ENCODE peak calls at places on chromosomes 6 and 20, in four cellular contexts. J is H54; O is activated CD4-positive, alpha-beta T cell treated with anti-CD3 and anti-CD28 coated beads for 4 hours; R is tibial artery. V is an unnamed sample.

GRCh38 chr20:47680804-47681529 is 104.3 kb downstream of the SULF2 start:
- DNase-seq in J (no peak), O (no peak), R (no peak), V (no peak)

GRCh38 chr6:148851683-148852556 is 105.1 kb downstream of the UST start:
- DNase-seq in J (no peak), O (no peak), R (no peak), V (no peak)

GRCh38 chr6:113361014-113361645 is 496.0 kb upstream of the MARCKS start:
- DNase-seq in J (no peak), O (no peak), R (no peak), V (no peak)

GRCh38 chr6:135299256-135299655 is 118.1 kb downstream of the MYB start:
- DNase-seq in J (peak; percentile 25), O (no peak), R (no peak), V (peak; percentile 10)

GRCh38 chr6:150667977-150668716 is 68.5 kb downstream of the PLEKHG1 start:
- DNase-seq in J (no peak), O (no peak), R (peak; percentile 96), V (no peak)

GRCh38 chr20:50285376-50286173 is 94.9 kb downstream of the CEBPB start:
- DNase-seq in J (no peak), O (no peak), R (peak; percentile 66), V (no peak)

GRCh38 chr20:57195023-57195758 is 71.2 kb downstream of the BMP7 start:
- DNase-seq in J (no peak), O (no peak), R (no peak), V (peak; percentile 98)

GRCh38 chr6:37624121-37624520 is 73.6 kb downstream of the MDGA1 start:
- DNase-seq in J (peak; percentile 40), O (no peak), R (no peak), V (no peak)

GRCh38 chr6:7881765-7882500 is 28.7 kb downstream of the TXNDC5 start:
- DNase-seq in J (no peak), O (no peak), R (no peak), V (no peak)

GRCh38 chr20:34516874-34517542 is 786 bp downstream of the DYNLRB1 start:
- DNase-seq in J (no peak), O (no peak), R (peak; percentile 28), V (peak; percentile 43)

GRCh38 chr6:31834367-31834703 is 6.8 kb downstream of the HSPA1B start:
- DNase-seq in J (peak; percentile 78), O (no peak), R (peak; percentile 86), V (peak; percentile 83)

GRCh38 chr6:88124925-88125557 is 41.1 kb downstream of the CNR1 start:
- DNase-seq in J (no peak), O (no peak), R (no peak), V (no peak)

GRCh38 chr6:93021235-93021909 is 398.0 kb downstream of the EPHA7 start:
- DNase-seq in J (no peak), O (no peak), R (no peak), V (no peak)

GRCh38 chr6:135703621-135704020 is 147.9 kb upstream of the PDE7B start:
- DNase-seq in J (no peak), O (no peak), R (no peak), V (no peak)

GRCh38 chr20:59603727-59604608 is at the start of gene PHACTR3:
- DNase-seq in J (no peak), O (no peak), R (no peak), V (no peak)

GRCh38 chr6:109313139-109313538 is 69.1 kb downstream of the CD164 start:
- DNase-seq in J (no peak), O (no peak), R (no peak), V (no peak)

GRCh38 chr20:20969701-20970100 is 136.5 kb downstream of the LINC00237 start:
- DNase-seq in J (no peak), O (no peak), R (no peak), V (no peak)

GRCh38 chr6:163255265-163255664 is 159.3 kb upstream of the QKI start:
- DNase-seq in J (no peak), O (no peak), R (no peak), V (no peak)

GRCh38 chr6:4478098-4478497 is 298.1 kb upstream of the CDYL start:
- DNase-seq in J (no peak), O (no peak), R (no peak), V (no peak)

GRCh38 chr20:52056203-52057062 is 135.1 kb downstream of the ZFP64 start:
- DNase-seq in J (peak; percentile 39), O (no peak), R (no peak), V (peak; percentile 83)

GRCh38 chr20:12171927-12172581 is 254.4 kb downstream of the BTBD3 start:
- DNase-seq in J (no peak), O (no peak), R (no peak), V (peak; percentile 67)

GRCh38 chr20:57708694-57709673 is 831 bp downstream of the PMEPA1 start:
- DNase-seq in J (no peak), O (peak; percentile 69), R (peak; percentile 53), V (peak; percentile 24)

GRCh38 chr20:23082846-23083552 is 3.1 kb downstream of the CD93 start:
- DNase-seq in J (no peak), O (no peak), R (no peak), V (no peak)

GRCh38 chr20:61416546-61416945 is 164.5 kb downstream of the CDH4 start:
- DNase-seq in J (no peak), O (no peak), R (no peak), V (no peak)

GRCh38 chr6:17986656-17987575 is 519 bp downstream of the KIF13A start:
- DNase-seq in J (peak; percentile 65), O (no peak), R (peak; percentile 74), V (peak; percentile 43)

GRCh38 chr6:161261797-161262196 is 12.1 kb downstream of the AGPAT4 start:
- DNase-seq in J (no peak), O (no peak), R (no peak), V (no peak)

GRCh38 chr20:48682529-48683385 is 145.0 kb downstream of the PREX1 start:
- DNase-seq in J (peak; percentile 56), O (no peak), R (peak; percentile 70), V (peak; percentile 37)

GRCh38 chr6:36075656-36076055 is 48.0 kb downstream of the MAPK14 start:
- DNase-seq in J (no peak), O (no peak), R (no peak), V (no peak)

GRCh38 chr20:8008733-8009132 is 10.8 kb downstream of the TMX4 start:
- DNase-seq in J (no peak), O (no peak), R (no peak), V (no peak)

GRCh38 chr20:54346269-54346668 is 129.1 kb upstream of the DOK5 start:
- DNase-seq in J (no peak), O (no peak), R (no peak), V (no peak)

GRCh38 chr20:602357-602970 is 7.6 kb downstream of the TCF15 start:
- DNase-seq in J (no peak), O (no peak), R (no peak), V (no peak)

GRCh38 chr6:79694156-79694555 is 63.0 kb downstream of the SH3BGRL2 start:
- DNase-seq in J (no peak), O (no peak), R (no peak), V (no peak)

GRCh38 chr6:56807335-56807991 is 147.4 kb upstream of the BEND6 start:
- DNase-seq in J (no peak), O (no peak), R (no peak), V (no peak)

GRCh38 chr6:110534731-110535164 is 58.3 kb upstream of the SLC22A16 start:
- DNase-seq in J (peak; percentile 6), O (no peak), R (peak; percentile 23), V (peak; percentile 65)

V was measured in MG63.